ENCODE peak calls at places on chromosomes 2 and 18, in seven cellular contexts. T is skeletal muscle cell; K is upper lobe of right lung; E is activated naive CD4-positive, alpha-beta T cell treated with anti-CD3 and anti-CD28 coated beads for 36 hours; Q is T-helper 2 cell; S is activated CD8-positive, alpha-beta memory T cell treated with anti-CD3 and anti-CD28 coated beads, Interleukin-2, amount 50 U/mL, for 4 hours; I is activated CD8-positive, alpha-beta T cell treated with anti-CD3 and anti-CD28 coated beads, Interleukin-2, amount 10 ng/mL, durations not matched to agents 7 days and 5 days. C is an unnamed sample.

GRCh38 chr2:71611781-71612545 is 158.6 kb downstream of the DYSF start:
- DNase-seq in T (no peak), K (peak; percentile 41), E (no peak), Q (no peak), S (peak; percentile 1), I (no peak), C (no peak)

GRCh38 chr2:75586971-75587370 is 26.2 kb upstream of the EVA1A start:
- DNase-seq in T (no peak), K (no peak), E (no peak), Q (no peak), S (no peak), I (no peak), C (no peak)

GRCh38 chr18:48545690-48546365 is 7.0 kb downstream of the CTIF start:
- DNase-seq in T (no peak), K (peak; percentile 26), E (no peak), Q (no peak), S (no peak), I (no peak), C (no peak)

GRCh38 chr2:111662771-111663470 is 221.1 kb downstream of the ANAPC1 start:
- DNase-seq in T (no peak), K (no peak), E (peak; percentile 55), Q (peak; percentile 82), S (no peak), I (peak; percentile 26), C (no peak)

GRCh38 chr2:240392084-240392947 is 43.1 kb upstream of the GPC1 start:
- DNase-seq in T (no peak), K (peak; percentile 52), E (peak; percentile 3), Q (peak; percentile 57), S (no peak), I (peak; percentile 60), C (no peak)

GRCh38 chr2:206095925-206096324 is 10.0 kb upstream of the INO80D start:
- DNase-seq in T (no peak), K (no peak), E (no peak), Q (no peak), S (no peak), I (no peak), C (no peak)

GRCh38 chr2:241115361-241115760 is 13.3 kb upstream of the MTERF4 start:
- DNase-seq in T (no peak), K (no peak), E (no peak), Q (no peak), S (no peak), I (no peak), C (no peak)

GRCh38 chr18:10421859-10422258 is 32.6 kb upstream of the APCDD1 start:
- DNase-seq in T (no peak), K (no peak), E (no peak), Q (no peak), S (no peak), I (no peak), C (no peak)

GRCh38 chr2:24724111-24724775 is 68.9 kb downstream of the PTRHD1 start:
- DNase-seq in T (no peak), K (no peak), E (no peak), Q (no peak), S (no peak), I (no peak), C (no peak)

GRCh38 chr2:176638167-176639015 is 369.1 kb downstream of the MTX2 start:
- DNase-seq in T (no peak), K (peak; percentile 79), E (peak; percentile 69), Q (peak; percentile 57), S (peak; percentile 67), I (peak; percentile 70), C (peak; percentile 33)

GRCh38 chr2:60358471-60358870 is 195.0 kb downstream of the BCL11A start:
- DNase-seq in T (no peak), K (no peak), E (no peak), Q (no peak), S (no peak), I (no peak), C (no peak)

GRCh38 chr18:51132256-51132935 is 65.1 kb downstream of the MEX3C start:
- DNase-seq in T (no peak), K (no peak), E (no peak), Q (no peak), S (no peak), I (no peak), C (no peak)

GRCh38 chr2:231682546-231683291 is 25.6 kb upstream of the PTMA start:
- DNase-seq in T (no peak), K (no peak), E (no peak), Q (no peak), S (no peak), I (no peak), C (no peak)

GRCh38 chr2:233498126-233498525 is 68.5 kb downstream of the USP40 start:
- DNase-seq in T (no peak), K (no peak), E (no peak), Q (no peak), S (no peak), I (no peak), C (no peak)

GRCh38 chr2:149040451-149040850 is 2.0 kb downstream of the LYPD6B start:
- DNase-seq in T (no peak), K (no peak), E (peak; percentile 73), Q (peak; percentile 63), S (peak; percentile 43), I (peak; percentile 58), C (peak; percentile 13)

GRCh38 chr2:45259144-45259543 is 249.9 kb upstream of the SIX2 start:
- DNase-seq in T (no peak), K (no peak), E (no peak), Q (no peak), S (no peak), I (no peak), C (no peak)

GRCh38 chr2:95389256-95390119 is 13.0 kb upstream of the FAHD2A start:
- DNase-seq in T (no peak), K (peak; percentile 82), E (peak; percentile 62), Q (peak; percentile 57), S (no peak), I (peak; percentile 69), C (no peak)

GRCh38 chr2:65654496-65654895 is 222.1 kb upstream of the SPRED2 start:
- DNase-seq in T (no peak), K (no peak), E (no peak), Q (no peak), S (no peak), I (no peak), C (no peak)

GRCh38 chr18:8800041-8800441 is 94.7 kb downstream of the MTCL1 start:
- DNase-seq in T (peak; percentile 80), K (no peak), E (no peak), Q (no peak), S (no peak), I (no peak), C (no peak)

GRCh38 chr2:207746131-207746530 is 23.6 kb downstream of the FZD5 start:
- DNase-seq in T (peak; percentile 27), K (no peak), E (peak; percentile 62), Q (peak; percentile 56), S (peak; percentile 38), I (peak; percentile 58), C (no peak)

GRCh38 chr18:69444221-69444620 is 43.5 kb downstream of the DOK6 start:
- DNase-seq in T (no peak), K (no peak), E (no peak), Q (no peak), S (no peak), I (no peak), C (no peak)

GRCh38 chr2:11275910-11276309 is 68.5 kb downstream of the ROCK2 start:
- DNase-seq in T (no peak), K (no peak), E (no peak), Q (peak; percentile 18), S (no peak), I (no peak), C (no peak)

GRCh38 chr2:180061085-180061484 is 54.0 kb upstream of the CWC22 start:
- DNase-seq in T (no peak), K (no peak), E (no peak), Q (no peak), S (no peak), I (no peak), C (no peak)

GRCh38 chr2:127829845-127830246 is 18.9 kb upstream of the WDR33 start:
- DNase-seq in T (no peak), K (no peak), E (peak; percentile 91), Q (peak; percentile 94), S (peak; percentile 39), I (peak; percentile 84), C (peak; percentile 38)

GRCh38 chr2:235812185-235812670 is 318.4 kb downstream of the AGAP1 start:
- DNase-seq in T (no peak), K (no peak), E (no peak), Q (no peak), S (no peak), I (no peak), C (no peak)

GRCh38 chr2:71798266-71799012 is 345.1 kb downstream of the DYSF start:
- DNase-seq in T (no peak), K (no peak), E (peak; percentile 18), Q (peak; percentile 5), S (no peak), I (peak; percentile 30), C (no peak)

GRCh38 chr2:72921088-72921851 is 4.0 kb downstream of the EMX1 start:
- DNase-seq in T (no peak), K (no peak), E (no peak), Q (no peak), S (no peak), I (no peak), C (no peak)

GRCh38 chr2:34012728-34013302 is 413.7 kb upstream of the FAM98A start:
- DNase-seq in T (peak; percentile 1), K (peak; percentile 67), E (peak; percentile 53), Q (peak; percentile 13), S (no peak), I (peak; percentile 22), C (no peak)